ENCODE peak calls at places on chromosomes 2 and 18, in five cellular contexts. L is NT2/D1, A is K562, X is GM12878, J is HepG2. Q is an unnamed sample.

GRCh38 chr18:58527116-58528010 is 101.5 kb downstream of the ALPK2 start:
- DNase-seq in A (no peak), L (no peak), J (peak), X (no peak), Q (no peak)

GRCh38 chr2:160224060-160224459 is 24.0 kb upstream of the ITGB6 start:
- DNase-seq in L (no peak), X (peak), J (peak), A (peak), Q (peak)

GRCh38 chr18:49550621-49551020 is 11.2 kb upstream of the LIPG start:
- DNase-seq in J (no peak), A (no peak), L (no peak), X (no peak), Q (no peak)

GRCh38 chr2:10057231-10058107 is 14.1 kb downstream of the KLF11 start:
- DNase-seq in J (peak), X (no peak), L (peak), A (peak), Q (no peak)

GRCh38 chr2:172664766-172665165 is 70.9 kb upstream of the RAPGEF4 start:
- DNase-seq in J (no peak), X (no peak), A (no peak), L (no peak), Q (no peak)

GRCh38 chr2:43950383-43951008 is 45.3 kb downstream of the LRPPRC start:
- DNase-seq in X (no peak), J (peak), L (no peak), A (no peak), Q (peak)

GRCh38 chr2:112584891-112585250 is 462 bp downstream of the CHCHD5 start:
- DNase-seq in J (no peak), L (no peak), A (no peak), X (no peak), Q (no peak)

GRCh38 chr2:7773362-7773973 is 856.3 kb downstream of the RNF144A start:
- DNase-seq in L (no peak), X (peak), A (no peak), J (no peak), Q (peak)

GRCh38 chr2:122543815-122544214 is 788.4 kb downstream of the TSN start:
- DNase-seq in X (no peak), J (no peak), L (no peak), A (no peak), Q (no peak)

GRCh38 chr2:53403836-53404413 is 363.7 kb upstream of the CHAC2 start:
- DNase-seq in X (no peak), L (no peak), A (no peak), J (no peak), Q (peak)

GRCh38 chr2:98870516-98871158 is 65.4 kb downstream of the CRACDL start:
- DNase-seq in J (no peak), X (no peak), A (no peak), L (no peak), Q (no peak)

GRCh38 chr2:54551123-54551756 is 95.1 kb downstream of the SPTBN1 start:
- DNase-seq in L (no peak), J (no peak), A (no peak), X (no peak), Q (no peak)

GRCh38 chr18:59802031-59802430 is 97.8 kb upstream of the PMAIP1 start:
- DNase-seq in X (peak), L (no peak), A (no peak), J (no peak), Q (no peak)

GRCh38 chr18:27549335-27550039 is 364.4 kb upstream of the CHST9 start:
- DNase-seq in A (no peak), X (no peak), J (no peak), L (no peak), Q (no peak)

GRCh38 chr2:139790807-139791206 is 1010.6 kb upstream of the NXPH2 start:
- DNase-seq in L (peak), X (no peak), A (no peak), J (no peak), Q (peak)

GRCh38 chr2:45974762-45975408 is 322.3 kb upstream of the EPAS1 start:
- DNase-seq in A (no peak), X (peak), L (no peak), J (no peak), Q (no peak)

GRCh38 chr2:99380376-99381010 is 43.3 kb downstream of the EIF5B start:
- DNase-seq in J (no peak), A (no peak), X (no peak), L (no peak), Q (no peak)

GRCh38 chr2:131039908-131040660 is 53.2 kb downstream of the FAM168B start:
- DNase-seq in X (no peak), J (no peak), L (no peak), A (no peak), Q (no peak)

GRCh38 chr2:217356795-217357194 is 496.9 kb upstream of the TNP1 start:
- DNase-seq in X (no peak), L (no peak), A (no peak), J (no peak), Q (no peak)

GRCh38 chr2:160566717-160567116 is 73.1 kb upstream of the RBMS1 start:
- DNase-seq in X (no peak), L (no peak), A (no peak), J (no peak), Q (no peak)

GRCh38 chr2:54428401-54428800 is 27.7 kb upstream of the SPTBN1 start:
- DNase-seq in X (no peak), J (no peak), L (no peak), A (no peak), Q (no peak)

GRCh38 chr2:98911376-98912154 is 24.5 kb downstream of the CRACDL start:
- DNase-seq in J (peak), L (no peak), X (no peak), A (no peak), Q (no peak)

GRCh38 chr2:197628043-197628500 is 47.3 kb downstream of the RFTN2 start:
- DNase-seq in X (peak), J (no peak), L (no peak), A (no peak), Q (no peak)

GRCh38 chr2:161049571-161049970 is 110.7 kb upstream of the TANK start:
- DNase-seq in L (peak), X (no peak), J (no peak), A (no peak), Q (no peak)

GRCh38 chr18:9101730-9102390 is 639 bp upstream of the NDUFV2 start:
- DNase-seq in X (no peak), J (peak), L (no peak), A (peak), Q (peak)

GRCh38 chr2:6880200-6880733 is 2.7 kb downstream of the RSAD2 start:
- DNase-seq in L (no peak), A (no peak), J (no peak), X (no peak), Q (no peak)

GRCh38 chr18:48106976-48107781 is 176.7 kb upstream of the SMAD2 start:
- DNase-seq in A (no peak), J (no peak), L (peak), X (no peak), Q (no peak)

GRCh38 chr18:10194592-10194991 is 259.8 kb upstream of the APCDD1 start:
- DNase-seq in L (no peak), A (no peak), X (no peak), J (no peak), Q (no peak)

GRCh38 chr2:239245872-239246701 is 154.7 kb downstream of the HDAC4 start:
- DNase-seq in A (no peak), J (no peak), L (no peak), X (no peak), Q (no peak)

GRCh38 chr2:115558725-115559124 is 1116.3 kb downstream of the DPP10 start:
- DNase-seq in X (no peak), A (no peak), L (peak), J (no peak), Q (no peak)

GRCh38 chr18:57210711-57211411 is 64.0 kb downstream of the BOD1L2 start:
- DNase-seq in L (no peak), J (peak), A (no peak), X (no peak), Q (no peak)

GRCh38 chr2:158598856-158599517 is 142.2 kb downstream of the PKP4 start:
- DNase-seq in L (no peak), A (no peak), X (no peak), J (no peak), Q (no peak)

GRCh38 chr2:176409671-176410070 is 140.4 kb downstream of the MTX2 start:
- DNase-seq in J (no peak), L (no peak), A (no peak), X (no peak), Q (no peak)

GRCh38 chr2:146981921-146982320 is 862.9 kb upstream of the ACVR2A start:
- DNase-seq in L (no peak), J (no peak), X (no peak), A (no peak), Q (no peak)

GRCh38 chr18:57397440-57397839 is 37.7 kb upstream of the ONECUT2 start:
- DNase-seq in L (no peak), J (no peak), X (no peak), A (no peak), Q (peak)

GRCh38 chr2:42859006-42859552 is 66.7 kb upstream of the HAAO start:
- DNase-seq in A (peak), J (peak), L (peak), X (peak), Q (peak)

GRCh38 chr2:27312152-27312551 is 3.9 kb upstream of the UCN start:
- DNase-seq in A (no peak), J (no peak), L (no peak), X (no peak), Q (no peak)

GRCh38 chr2:224807153-224807964 is 91.2 kb upstream of the CCDC195 start:
- DNase-seq in A (no peak), J (no peak), X (no peak), L (no peak), Q (no peak)

DNA sequence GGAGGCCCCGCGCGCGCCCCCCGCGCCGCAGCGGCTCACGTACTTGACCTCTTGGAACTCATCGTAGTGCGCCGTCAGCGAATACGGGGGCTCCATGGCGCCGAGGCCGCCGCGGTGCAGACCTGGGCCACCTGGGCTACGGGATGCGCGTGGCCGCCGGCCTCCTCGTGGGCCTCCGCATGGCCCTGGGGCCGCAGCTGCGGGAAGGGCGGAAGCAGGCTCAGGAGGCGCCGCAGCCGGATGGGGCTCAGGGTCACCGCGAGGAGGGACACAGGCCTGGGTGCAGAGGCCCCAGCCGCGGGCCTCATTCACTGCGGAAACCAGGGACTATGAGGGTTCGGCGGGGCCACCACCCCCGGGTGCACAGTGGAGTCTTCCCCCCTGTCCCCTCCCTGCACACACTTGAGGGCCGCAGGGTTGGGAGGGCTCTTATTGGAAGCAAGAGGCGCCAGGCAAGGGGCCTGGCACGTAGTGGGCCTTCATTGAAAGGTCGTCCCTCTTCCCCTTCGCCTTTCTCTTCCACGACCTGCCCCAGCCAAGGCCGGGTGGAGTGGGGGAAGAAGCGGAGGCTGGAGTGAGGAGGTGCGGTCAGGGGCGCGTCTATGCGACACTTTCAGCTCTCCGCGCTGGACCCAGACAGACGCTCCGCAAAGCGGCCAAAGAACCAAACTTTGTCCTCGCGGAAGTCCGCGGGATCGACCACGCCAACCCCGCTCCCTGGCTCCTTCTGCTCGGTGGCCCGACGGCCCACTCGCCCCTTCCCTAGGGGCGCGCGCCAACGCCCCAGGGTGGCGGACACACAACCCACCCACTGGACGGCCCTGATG is 863 bp downstream of the ECEL1 start:
- DNase-seq in L (no peak), J (no peak), X (no peak), A (no peak), Q (no peak)
- TF ChIP-seq ZNF274 in L (no peak), J (no peak), X (no peak), A (no peak), Q (no peak)

GRCh38 chr2:188598551-188598950 is 306.9 kb downstream of the GULP1 start:
- DNase-seq in A (no peak), J (peak), X (no peak), L (no peak), Q (no peak)
- TF ChIP-seq ZNF274 in A (no peak), J (no peak), X (no peak), L (no peak), Q (no peak)

GRCh38 chr2:28591711-28592365 is 96.0 kb downstream of the PLB1 start:
- DNase-seq in L (no peak), X (no peak), A (no peak), J (no peak), Q (no peak)

GRCh38 chr2:28590496-28591301 is 94.8 kb downstream of the PLB1 start:
- DNase-seq in X (no peak), A (no peak), L (no peak), J (no peak), Q (no peak)

GRCh38 chr2:28593356-28593755 is 97.5 kb downstream of the PLB1 start:
- DNase-seq in A (no peak), J (no peak), L (no peak), X (no peak), Q (no peak)

GRCh38 chr2:28594029-28594368 is 98.1 kb downstream of the PLB1 start:
- DNase-seq in A (no peak), L (no peak), X (no peak), J (no peak), Q (no peak)

DNA sequence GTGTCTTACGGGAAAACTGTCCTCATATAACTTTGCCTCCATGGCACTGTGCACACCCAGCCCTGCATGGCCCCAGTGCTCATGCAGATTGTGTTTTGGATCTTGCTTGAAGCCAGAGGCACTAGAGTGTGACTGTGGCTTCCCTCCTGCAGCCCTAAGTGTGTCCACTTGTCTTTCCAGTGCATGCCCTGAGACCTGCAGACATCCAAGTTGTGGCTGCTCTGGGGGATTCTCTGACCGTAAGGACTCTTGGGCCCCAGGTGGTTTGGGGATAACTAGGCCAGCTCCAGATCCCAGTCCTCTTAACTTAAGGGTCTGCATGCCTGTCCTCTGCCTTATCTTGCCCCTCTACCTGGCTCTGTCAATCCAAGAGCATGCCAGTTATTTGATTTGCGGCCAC is 96.6 kb downstream of the PLB1 start:
- DNase-seq in A (no peak), X (no peak), L (no peak), J (no peak), Q (no peak)
- TF ChIP-seq ZNF274 in A (no peak), X (no peak), L (no peak), J (no peak), Q (no peak)

GRCh38 chr2:191917967-191918651 is 71.2 kb upstream of the CAVIN2 start:
- DNase-seq in A (no peak), L (no peak), X (no peak), J (no peak), Q (no peak)
- TF ChIP-seq ZNF274 in A (no peak), L (no peak), X (no peak), J (no peak), Q (no peak)

DNA sequence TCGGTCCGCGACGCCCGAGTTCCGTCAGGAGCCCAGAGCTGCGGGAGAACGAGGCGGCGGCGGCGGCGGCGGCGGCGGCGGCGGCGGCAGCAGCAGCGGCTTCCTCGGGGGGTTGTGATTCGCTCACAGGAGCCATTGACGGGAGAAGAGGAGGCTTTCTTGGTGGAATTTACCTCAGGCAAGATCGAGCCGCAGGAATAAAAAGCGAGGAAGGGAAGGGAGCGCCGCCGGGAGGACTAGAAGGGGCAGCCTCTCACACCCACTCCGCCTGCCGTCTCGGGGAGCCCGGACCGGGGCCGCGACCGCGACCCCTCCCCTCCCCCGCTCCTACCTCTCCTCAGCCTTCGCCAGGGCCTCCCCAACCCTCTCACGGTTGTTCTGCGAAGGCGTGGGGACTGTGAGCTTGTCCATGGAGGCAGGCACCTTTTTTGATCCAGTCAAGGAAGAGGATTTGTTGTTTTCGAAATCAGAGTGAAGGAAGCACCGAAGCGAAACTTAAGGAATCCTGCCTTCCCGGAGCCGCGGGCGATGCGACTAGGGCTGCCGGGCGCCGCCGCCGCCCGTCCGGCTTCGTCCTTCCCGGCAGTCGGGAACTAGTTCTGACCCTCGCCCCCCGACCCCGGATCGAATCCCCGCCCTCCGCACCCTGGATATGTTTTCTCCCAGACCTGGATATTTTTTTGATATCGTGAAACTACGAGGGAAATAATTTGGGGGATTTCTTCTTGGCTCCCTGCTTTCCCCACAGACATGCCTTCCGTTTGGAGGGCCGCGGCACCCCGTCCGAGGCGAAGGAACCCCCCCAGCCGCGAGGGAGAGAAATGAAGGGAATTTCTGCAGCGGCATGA is 557 bp downstream of the BMPR2 start:
- DNase-seq in A (peak), J (no peak), X (no peak), L (no peak), Q (no peak)
- TF ChIP-seq ZNF274 in A (no peak), J (no peak), X (no peak), L (no peak), Q (no peak)

GRCh38 chr2:2010266-2010665 is 266.0 kb upstream of the PXDN start:
- DNase-seq in L (no peak), X (no peak), J (no peak), A (no peak), Q (no peak)

GRCh38 chr2:2016912-2017311 is 272.6 kb upstream of the PXDN start:
- DNase-seq in L (no peak), J (no peak), X (no peak), A (no peak), Q (no peak)

GRCh38 chr2:2013476-2013875 is 269.2 kb upstream of the PXDN start:
- DNase-seq in L (no peak), A (no peak), X (no peak), J (no peak), Q (no peak)

GRCh38 chr2:2012505-2012904 is 268.2 kb upstream of the PXDN start:
- DNase-seq in X (no peak), L (no peak), A (no peak), J (no peak), Q (no peak)

GRCh38 chr2:2014251-2014761 is 270.0 kb upstream of the PXDN start:
- DNase-seq in L (no peak), A (no peak), J (no peak), X (no peak), Q (no peak)
- TF ChIP-seq ZNF274 in L (no peak), A (no peak), J (no peak), X (no peak), Q (no peak)

GRCh38 chr2:65553504-65554074 is 121.2 kb upstream of the SPRED2 start:
- DNase-seq in A (no peak), J (no peak), X (no peak), L (no peak), Q (no peak)

GRCh38 chr2:65562890-65563289 is 130.5 kb upstream of the SPRED2 start:
- DNase-seq in L (no peak), A (no peak), J (no peak), X (no peak), Q (no peak)

GRCh38 chr2:65554765-65555561 is 122.6 kb upstream of the SPRED2 start:
- DNase-seq in A (peak), J (no peak), X (peak), L (no peak), Q (no peak)

GRCh38 chr2:65558748-65559147 is 126.3 kb upstream of the SPRED2 start:
- DNase-seq in J (no peak), L (no peak), A (no peak), X (no peak), Q (no peak)

DNA sequence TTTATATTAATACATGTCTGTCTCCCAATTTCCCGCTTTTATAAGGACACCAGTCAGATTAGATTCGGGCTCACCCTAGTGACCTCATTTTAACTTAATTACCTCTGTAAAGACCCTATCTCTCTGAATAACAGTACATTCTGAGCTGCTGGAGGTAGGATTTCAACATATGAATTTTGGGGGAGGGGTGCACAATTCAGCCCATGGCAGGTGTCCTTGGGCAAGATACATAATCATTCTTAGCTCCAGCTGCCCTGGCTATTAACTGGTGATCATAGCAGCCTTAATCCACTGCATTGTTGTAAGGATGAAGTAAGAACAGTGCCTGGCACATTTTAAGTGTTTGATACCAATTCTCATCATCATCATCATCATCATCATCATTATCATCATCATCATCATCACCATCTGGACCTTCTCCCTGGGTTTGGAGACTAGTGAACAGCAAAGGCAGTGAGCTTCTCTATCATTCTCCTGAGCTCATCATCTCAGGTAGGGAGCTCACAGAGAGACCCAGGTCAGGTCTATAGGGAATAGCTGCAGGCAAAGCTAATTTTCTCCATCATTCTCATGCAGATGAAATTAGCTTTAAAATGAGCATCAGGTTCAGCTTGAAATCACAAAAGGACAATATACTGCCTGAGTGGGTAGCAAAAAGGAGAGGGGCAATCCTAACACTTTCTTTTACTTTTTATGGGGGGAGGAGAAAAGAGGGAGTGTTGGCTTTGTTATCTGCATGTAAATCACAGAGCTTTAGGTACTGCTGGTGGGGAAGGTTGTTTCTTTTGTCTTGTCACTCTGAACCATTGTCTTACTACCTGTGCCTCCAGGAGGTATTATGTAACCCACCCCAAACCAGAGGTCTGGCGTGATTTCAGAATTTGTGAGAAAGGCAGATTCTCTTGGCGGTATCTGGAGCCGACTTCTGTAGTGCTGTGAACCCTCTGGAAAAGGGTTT is 125.5 kb upstream of the SPRED2 start:
- DNase-seq in J (no peak), L (peak), A (no peak), X (no peak), Q (no peak)
- TF ChIP-seq ZNF274 in J (no peak), L (no peak), A (no peak), X (no peak), Q (no peak)

Q was measured in HCT116.